ENCODE peak calls at places on chromosomes 13 and 19, in five cellular contexts. N is T follicular helper cell; A is activated CD8-positive, alpha-beta memory T cell treated with anti-CD3 and anti-CD28 coated beads for 4 hours; H is Calu3; B is nephron progenitor cell. W is an unnamed sample.

GRCh38 chr13:78998736-78999135 is 339.8 kb upstream of the OBI1 start:
- DNase-seq in A (no peak), B (no peak), H (no peak), N (no peak), W (no peak)

GRCh38 chr13:23600534-23600933 is 30.3 kb downstream of the TNFRSF19 start:
- DNase-seq in B (no peak), N (no peak), A (no peak), H (no peak), W (no peak)

GRCh38 chr19:15195381-15195964 is 5.3 kb downstream of the NOTCH3 start:
- DNase-seq in A (no peak), H (peak), N (no peak), B (peak), W (no peak)

GRCh38 chr13:81184556-81185265 is 843.8 kb upstream of the SPRY2 start:
- DNase-seq in A (no peak), N (no peak), H (no peak), B (no peak), W (no peak)

GRCh38 chr19:45863335-45863839 is 440 bp upstream of the SYMPK start:
- DNase-seq in N (no peak), H (no peak), B (no peak), A (no peak), W (no peak)

GRCh38 chr13:112522578-112522977 is 65.4 kb downstream of the TUBGCP3 start:
- DNase-seq in H (no peak), B (no peak), A (no peak), N (no peak), W (no peak)

GRCh38 chr19:7916908-7917291 is 2.3 kb downstream of the TGFBR3L start:
- DNase-seq in N (no peak), H (no peak), A (no peak), B (no peak), W (no peak)

GRCh38 chr13:71644579-71644978 is 222.4 kb downstream of the DACH1 start:
- DNase-seq in N (no peak), H (no peak), B (no peak), A (no peak), W (no peak)

GRCh38 chr19:8569066-8569761 is 8.0 kb downstream of the MYO1F start:
- DNase-seq in H (peak), B (no peak), A (peak), N (no peak), W (no peak)

GRCh38 chr13:21576424-21576823 is 27.5 kb downstream of the MICU2 start:
- DNase-seq in A (no peak), H (no peak), N (no peak), B (no peak), W (no peak)

GRCh38 chr19:19039901-19040300 is 6.5 kb downstream of the ARMC6 start:
- DNase-seq in B (no peak), A (no peak), N (no peak), H (no peak), W (no peak)

GRCh38 chr13:97205971-97206370 is 16.2 kb upstream of the MBNL2 start:
- DNase-seq in N (no peak), H (no peak), B (no peak), A (no peak), W (no peak)

GRCh38 chr13:98297043-98297442 is 120.0 kb upstream of the RNF113B start:
- DNase-seq in A (no peak), N (no peak), H (no peak), B (no peak), W (no peak)

GRCh38 chr13:20525144-20525600 is 485 bp downstream of the CRYL1 start:
- DNase-seq in B (peak), H (peak), N (peak), A (no peak), W (peak)

GRCh38 chr13:33863390-33863789 is 45.4 kb downstream of the RFC3 start:
- DNase-seq in N (no peak), B (no peak), A (no peak), H (no peak), W (no peak)

GRCh38 chr13:99288069-99288468 is 19.1 kb downstream of the GPR183 start:
- DNase-seq in H (no peak), B (no peak), N (no peak), A (no peak), W (no peak)

GRCh38 chr19:14565298-14565679 is 6.6 kb downstream of the NDUFB7 start:
- DNase-seq in H (no peak), N (no peak), A (no peak), B (no peak), W (no peak)

GRCh38 chr13:43785681-43786471 is 896 bp downstream of the ENOX1 start:
- DNase-seq in B (peak), A (no peak), H (peak), N (no peak), W (no peak)

GRCh38 chr19:27719034-27719433 is 1493.9 kb downstream of the UQCRFS1 start:
- DNase-seq in A (no peak), N (no peak), B (no peak), H (no peak), W (no peak)

GRCh38 chr19:47459477-47459876 is 12.2 kb downstream of the SLC8A2 start:
- DNase-seq in H (no peak), N (no peak), B (no peak), A (no peak), W (no peak)

GRCh38 chr19:46951236-46951986 is 68.2 kb upstream of the NPAS1 start:
- DNase-seq in N (no peak), A (no peak), B (no peak), H (peak), W (no peak)

GRCh38 chr13:74767031-74767430 is 632.8 kb upstream of the KLF12 start:
- DNase-seq in B (no peak), N (no peak), A (no peak), H (no peak), W (no peak)

GRCh38 chr19:10352764-10353671 is 13.6 kb upstream of the ICAM3 start:
- DNase-seq in H (no peak), A (no peak), B (peak), N (no peak), W (no peak)

GRCh38 chr19:49113762-49114629 is at the start of gene LIN7B:
- DNase-seq in B (peak), A (peak), N (peak), H (peak), W (peak)

GRCh38 chr13:28455580-28456194 is 39.2 kb downstream of the FLT1 start:
- DNase-seq in A (no peak), H (no peak), N (no peak), B (no peak), W (no peak)

GRCh38 chr19:11324079-11324661 is 15.3 kb downstream of the RAB3D start:
- DNase-seq in N (no peak), B (no peak), H (peak), A (no peak), W (no peak)

GRCh38 chr13:63551731-63552130 is 2136.1 kb upstream of the PCDH20 start:
- DNase-seq in H (no peak), A (no peak), B (no peak), N (no peak), W (no peak)

GRCh38 chr19:13053761-13054604 is 48.7 kb downstream of the LYL1 start:
- DNase-seq in B (peak), H (peak), A (no peak), N (no peak), W (no peak)

GRCh38 chr19:38693380-38694223 is 46.2 kb downstream of the ACTN4 start:
- DNase-seq in A (no peak), B (peak), N (no peak), H (peak), W (peak)

GRCh38 chr13:99655351-99656091 is 154.2 kb downstream of the TM9SF2 start:
- DNase-seq in A (no peak), H (peak), B (no peak), N (no peak), W (no peak)

GRCh38 chr13:97224544-97225324 is 2.6 kb downstream of the MBNL2 start:
- DNase-seq in H (peak), A (no peak), N (no peak), B (no peak), W (no peak)

GRCh38 chr13:114325729-114326128 is 11.4 kb downstream of the CHAMP1 start:
- DNase-seq in B (no peak), A (no peak), H (no peak), N (no peak), W (no peak)

GRCh38 chr13:103002279-103002678 is 63.9 kb downstream of the SLC10A2 start:
- DNase-seq in N (no peak), H (no peak), A (no peak), B (no peak), W (no peak)

GRCh38 chr19:14090509-14091085 is at the start of gene SAMD1:
- DNase-seq in A (peak), H (no peak), B (peak), N (peak), W (peak)